ENCODE peak calls at places on chromosomes 16 and 17, in seven cellular contexts. One of them, this sample, is unnamed. For H3K4me1, the result is how much of the 10 kb centered on the place peaks cover.

GRCh38 chr16:700684-701584 is 4.7 kb downstream of the FBXL16 start:
- DNase-seq in adrenal gland: no peak
- DNase-seq in left lung: no peak
- DNase-seq in neural progenitor cell: peak
- DNase-seq in sigmoid colon: no peak
- DNase-seq in body of pancreas: no peak
- DNase-seq in thyroid gland: no peak
- DNase-seq in this sample: no peak

GRCh38 chr17:63696381-63696961 is 3.5 kb downstream of the LIMD2 start:
- DNase-seq in adrenal gland: peak
- DNase-seq in left lung: no peak
- DNase-seq in neural progenitor cell: peak
- DNase-seq in sigmoid colon: no peak
- DNase-seq in body of pancreas: no peak
- DNase-seq in thyroid gland: peak
- DNase-seq in this sample: no peak

GRCh38 chr16:87644186-87644585 is 41.9 kb downstream of the JPH3 start:
- DNase-seq in adrenal gland: no peak
- DNase-seq in left lung: peak
- DNase-seq in neural progenitor cell: no peak
- DNase-seq in sigmoid colon: no peak
- DNase-seq in body of pancreas: no peak
- DNase-seq in thyroid gland: no peak
- DNase-seq in this sample: no peak

GRCh38 chr16:54318941-54319340 is 32.4 kb upstream of the IRX3 start:
- DNase-seq in adrenal gland: no peak
- DNase-seq in left lung: no peak
- DNase-seq in neural progenitor cell: no peak
- DNase-seq in sigmoid colon: peak
- DNase-seq in body of pancreas: no peak
- DNase-seq in thyroid gland: no peak
- DNase-seq in this sample: no peak

GRCh38 chr16:89637379-89637778 is 20.1 kb downstream of the CHMP1A start:
- DNase-seq in adrenal gland: no peak
- DNase-seq in left lung: no peak
- DNase-seq in neural progenitor cell: no peak
- DNase-seq in sigmoid colon: no peak
- DNase-seq in body of pancreas: no peak
- DNase-seq in thyroid gland: no peak
- DNase-seq in this sample: no peak

GRCh38 chr17:11986179-11986938 is 10.9 kb downstream of the ZNF18 start:
- DNase-seq in adrenal gland: no peak
- DNase-seq in left lung: no peak
- DNase-seq in neural progenitor cell: no peak
- DNase-seq in sigmoid colon: no peak
- DNase-seq in body of pancreas: no peak
- DNase-seq in thyroid gland: no peak
- DNase-seq in this sample: no peak

GRCh38 chr16:62642677-62643076 is 606.4 kb upstream of the CDH8 start:
- DNase-seq in adrenal gland: no peak
- DNase-seq in left lung: no peak
- DNase-seq in neural progenitor cell: no peak
- DNase-seq in sigmoid colon: no peak
- DNase-seq in body of pancreas: no peak
- DNase-seq in thyroid gland: no peak
- DNase-seq in this sample: no peak

GRCh38 chr16:17194190-17194780 is 276.5 kb downstream of the XYLT1 start:
- DNase-seq in adrenal gland: peak
- DNase-seq in left lung: peak
- DNase-seq in neural progenitor cell: peak
- DNase-seq in sigmoid colon: peak
- DNase-seq in body of pancreas: peak
- DNase-seq in thyroid gland: peak
- DNase-seq in this sample: no peak

GRCh38 chr17:79223953-79224352 is 149.3 kb downstream of the ENGASE start:
- DNase-seq in adrenal gland: no peak
- DNase-seq in left lung: peak
- DNase-seq in neural progenitor cell: no peak
- DNase-seq in sigmoid colon: no peak
- DNase-seq in body of pancreas: no peak
- DNase-seq in thyroid gland: no peak
- DNase-seq in this sample: no peak

GRCh38 chr16:12231666-12232065 is 255.1 kb downstream of the SNX29 start:
- DNase-seq in adrenal gland: no peak
- DNase-seq in left lung: no peak
- DNase-seq in neural progenitor cell: no peak
- DNase-seq in sigmoid colon: no peak
- DNase-seq in body of pancreas: no peak
- DNase-seq in thyroid gland: no peak
- DNase-seq in this sample: no peak

GRCh38 chr17:78988152-78988551 is 8.4 kb upstream of the LGALS3BP start:
- DNase-seq in adrenal gland: no peak
- DNase-seq in left lung: no peak
- DNase-seq in neural progenitor cell: no peak
- DNase-seq in sigmoid colon: no peak
- DNase-seq in body of pancreas: no peak
- DNase-seq in thyroid gland: no peak
- DNase-seq in this sample: no peak

GRCh38 chr16:48393843-48394703 is 8.9 kb upstream of the SIAH1 start:
- DNase-seq in adrenal gland: peak
- DNase-seq in left lung: no peak
- DNase-seq in neural progenitor cell: no peak
- DNase-seq in sigmoid colon: peak
- DNase-seq in body of pancreas: no peak
- DNase-seq in thyroid gland: no peak
- DNase-seq in this sample: peak

GRCh38 chr17:40283662-40284061 is 4.0 kb upstream of the CDC6 start:
- DNase-seq in adrenal gland: no peak
- DNase-seq in left lung: no peak
- DNase-seq in neural progenitor cell: no peak
- DNase-seq in sigmoid colon: no peak
- DNase-seq in body of pancreas: no peak
- DNase-seq in thyroid gland: no peak
- DNase-seq in this sample: no peak

GRCh38 chr16:54152362-54153239 is 134.0 kb downstream of the IRX3 start:
- DNase-seq in adrenal gland: no peak
- DNase-seq in left lung: no peak
- DNase-seq in neural progenitor cell: peak
- DNase-seq in sigmoid colon: no peak
- DNase-seq in body of pancreas: no peak
- DNase-seq in thyroid gland: no peak
- DNase-seq in this sample: no peak

GRCh38 chr16:89958068-89958467 is 9.5 kb downstream of the DEF8 start:
- DNase-seq in adrenal gland: peak
- DNase-seq in left lung: peak
- DNase-seq in neural progenitor cell: peak
- DNase-seq in sigmoid colon: no peak
- DNase-seq in body of pancreas: no peak
- DNase-seq in thyroid gland: peak
- DNase-seq in this sample: no peak

GRCh38 chr16:2428051-2428786 is 1.0 kb upstream of the CCNF start:
- DNase-seq in adrenal gland: no peak
- DNase-seq in left lung: no peak
- DNase-seq in neural progenitor cell: peak
- DNase-seq in sigmoid colon: peak
- DNase-seq in body of pancreas: peak
- DNase-seq in thyroid gland: peak
- DNase-seq in this sample: no peak

GRCh38 chr16:87216824-87217205 is 100.4 kb downstream of the C16orf95 start:
- DNase-seq in adrenal gland: no peak
- DNase-seq in left lung: no peak
- DNase-seq in neural progenitor cell: no peak
- DNase-seq in sigmoid colon: no peak
- DNase-seq in body of pancreas: no peak
- DNase-seq in thyroid gland: no peak
- DNase-seq in this sample: no peak

DNA sequence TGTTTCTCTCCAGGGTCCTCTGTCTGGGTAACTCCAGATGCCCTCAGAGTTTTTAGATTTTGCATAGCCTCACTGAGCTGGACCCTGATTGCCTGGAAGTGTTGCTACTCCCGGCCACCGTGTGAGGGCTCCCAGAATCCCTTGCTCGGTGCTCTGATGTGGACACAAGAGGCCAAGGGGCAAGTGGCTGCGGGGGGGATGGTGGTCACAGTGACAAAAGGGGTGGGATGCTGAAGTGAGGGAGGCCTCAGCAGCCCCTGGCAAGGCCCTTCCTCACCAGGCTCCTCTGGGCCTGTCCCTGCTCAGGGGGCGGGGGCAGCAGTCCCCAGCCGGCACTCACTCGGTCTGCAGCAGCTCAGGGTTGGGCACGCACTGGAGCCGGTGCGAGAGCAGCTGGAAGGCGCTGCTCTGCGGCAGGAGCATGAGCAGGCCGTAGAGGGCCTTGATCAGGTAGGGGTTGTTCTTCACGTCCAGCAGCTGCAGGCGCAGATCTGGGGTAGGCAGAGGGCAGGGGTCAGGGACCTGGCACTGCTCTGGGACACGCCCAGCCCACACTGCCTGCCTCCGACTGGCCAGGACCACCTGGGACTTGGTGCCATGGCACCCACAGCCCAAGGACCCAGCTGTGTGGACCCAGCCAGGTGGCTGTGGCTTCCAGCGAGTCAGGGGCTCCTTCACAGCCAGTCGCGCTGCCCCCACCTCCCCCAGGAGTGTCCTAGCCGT is 6.8 kb upstream of the MTSS2 start:
- DNase-seq in adrenal gland: no peak
- DNase-seq in left lung: peak
- DNase-seq in neural progenitor cell: no peak
- DNase-seq in sigmoid colon: no peak
- DNase-seq in body of pancreas: no peak
- DNase-seq in thyroid gland: no peak
- DNase-seq in this sample: no peak
- H3K4me1 ChIP-seq in adrenal gland: under half
- H3K4me1 ChIP-seq in left lung: half or more
- H3K4me1 ChIP-seq in neural progenitor cell: under half
- H3K4me1 ChIP-seq in sigmoid colon: under half
- H3K4me1 ChIP-seq in body of pancreas: under half
- H3K4me1 ChIP-seq in thyroid gland: under half
- H3K4me1 ChIP-seq in this sample: under half

DNA sequence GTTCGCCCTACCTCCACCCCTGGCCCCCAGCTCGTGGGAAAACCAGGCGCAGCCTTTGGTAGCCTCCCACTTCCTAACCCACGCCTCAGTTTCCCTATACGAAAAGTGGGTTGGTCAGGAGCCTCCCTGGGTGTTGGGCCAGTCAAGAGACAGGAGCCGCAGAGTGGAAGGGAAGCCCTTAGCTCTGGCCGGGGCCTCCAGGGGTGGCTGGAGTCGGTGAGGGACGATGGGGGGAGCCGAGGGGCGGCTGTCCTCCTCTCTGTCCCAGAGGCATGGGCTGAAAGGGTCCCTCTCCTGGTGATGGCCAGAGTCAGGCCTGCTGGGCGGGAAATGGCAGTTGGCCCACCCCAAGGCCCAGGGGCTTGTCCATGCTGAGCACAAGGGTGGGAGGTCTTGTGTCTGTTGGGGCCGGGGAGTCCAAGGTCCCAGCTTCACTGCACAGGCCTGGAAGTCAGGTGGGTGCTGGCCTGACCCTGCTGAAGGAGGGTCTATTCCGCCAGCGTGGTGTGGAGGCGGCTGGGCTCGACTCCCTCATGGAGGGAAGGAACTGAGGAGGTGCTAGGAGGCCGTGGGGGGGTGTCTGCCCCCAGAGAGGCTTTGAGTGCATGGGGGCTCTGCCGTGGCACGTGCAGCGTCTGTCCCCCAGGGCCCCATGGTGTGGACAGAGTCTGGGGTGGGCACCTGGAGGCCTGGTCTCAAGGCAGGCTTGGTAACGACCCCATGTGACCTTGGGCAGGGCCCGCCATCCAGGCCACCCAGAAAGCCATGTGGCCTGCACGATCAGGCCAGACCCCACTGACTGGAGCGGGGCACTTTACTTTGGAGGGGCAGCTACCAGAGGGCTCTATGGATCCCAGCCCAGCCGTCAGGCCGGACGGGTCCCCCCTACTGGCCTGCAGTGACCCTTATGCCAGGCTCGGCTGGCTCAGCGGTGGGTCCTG is 1.1 kb downstream of the SLC16A3 start:
- DNase-seq in adrenal gland: no peak
- DNase-seq in left lung: peak
- DNase-seq in neural progenitor cell: peak
- DNase-seq in sigmoid colon: peak
- DNase-seq in body of pancreas: no peak
- DNase-seq in thyroid gland: no peak
- DNase-seq in this sample: no peak
- H3K4me3 ChIP-seq in adrenal gland: no peak
- H3K4me3 ChIP-seq in left lung: peak
- H3K4me3 ChIP-seq in neural progenitor cell: peak
- H3K4me3 ChIP-seq in sigmoid colon: peak
- H3K4me3 ChIP-seq in body of pancreas: no peak
- H3K4me3 ChIP-seq in thyroid gland: no peak
- H3K4me3 ChIP-seq in this sample: peak

GRCh38 chr17:68381076-68381900 is 76.0 kb downstream of the WIPI1 start:
- DNase-seq in adrenal gland: peak
- DNase-seq in left lung: no peak
- DNase-seq in neural progenitor cell: no peak
- DNase-seq in sigmoid colon: peak
- DNase-seq in body of pancreas: no peak
- DNase-seq in thyroid gland: no peak
- DNase-seq in this sample: no peak
- H3K4me1 ChIP-seq in adrenal gland: under half
- H3K4me1 ChIP-seq in left lung: under half
- H3K4me1 ChIP-seq in neural progenitor cell: under half
- H3K4me1 ChIP-seq in sigmoid colon: under half
- H3K4me1 ChIP-seq in body of pancreas: under half
- H3K4me1 ChIP-seq in thyroid gland: under half
- H3K4me1 ChIP-seq in this sample: half or more

GRCh38 chr17:19992803-19993713 is 15.4 kb upstream of the AKAP10 start:
- DNase-seq in adrenal gland: peak
- DNase-seq in left lung: peak
- DNase-seq in neural progenitor cell: peak
- DNase-seq in sigmoid colon: peak
- DNase-seq in body of pancreas: peak
- DNase-seq in thyroid gland: peak
- DNase-seq in this sample: peak
- H3K4me3 ChIP-seq in adrenal gland: no peak
- H3K4me3 ChIP-seq in left lung: no peak
- H3K4me3 ChIP-seq in neural progenitor cell: peak
- H3K4me3 ChIP-seq in sigmoid colon: no peak
- H3K4me3 ChIP-seq in body of pancreas: no peak
- H3K4me3 ChIP-seq in thyroid gland: no peak
- H3K4me3 ChIP-seq in this sample: no peak

GRCh38 chr16:85444879-85445778 is 168.0 kb upstream of the GSE1 start:
- DNase-seq in adrenal gland: no peak
- DNase-seq in left lung: no peak
- DNase-seq in neural progenitor cell: peak
- DNase-seq in sigmoid colon: no peak
- DNase-seq in body of pancreas: no peak
- DNase-seq in thyroid gland: peak
- DNase-seq in this sample: no peak
- H3K4me1 ChIP-seq in adrenal gland: under half
- H3K4me1 ChIP-seq in left lung: under half
- H3K4me1 ChIP-seq in neural progenitor cell: under half
- H3K4me1 ChIP-seq in sigmoid colon: under half
- H3K4me1 ChIP-seq in body of pancreas: under half
- H3K4me1 ChIP-seq in thyroid gland: under half
- H3K4me1 ChIP-seq in this sample: under half

This sample was measured in right atrium auricular region.